ENCODE peak calls at places on chromosome 12, in eight cellular contexts. P, K, X, B, T, D, Z and O are unnamed samples.

GRCh38 chr12:47273191-47273626 is 193.4 kb upstream of the AMIGO2 start:
- DNase-seq in P (no peak), K (no peak), X (no peak), B (no peak), T (no peak), D (no peak), Z (no peak), O (no peak)

GRCh38 chr12:94134226-94134795 is 14.1 kb upstream of the PLXNC1 start:
- DNase-seq in P (peak), K (no peak), X (peak), B (no peak), T (peak), D (no peak), Z (no peak), O (peak)

GRCh38 chr12:946212-946611 is 3.3 kb downstream of the RAD52 start:
- DNase-seq in P (no peak), K (no peak), X (no peak), B (no peak), T (no peak), D (no peak), Z (no peak), O (no peak)

GRCh38 chr12:6281081-6281809 is 29.2 kb upstream of the PLEKHG6 start:
- DNase-seq in P (no peak), K (no peak), X (no peak), B (no peak), T (no peak), D (no peak), Z (peak), O (no peak)

GRCh38 chr12:31740618-31741017 is 11.8 kb upstream of the AMN1 start:
- DNase-seq in P (no peak), K (no peak), X (no peak), B (no peak), T (no peak), D (no peak), Z (no peak), O (no peak)

GRCh38 chr12:101552277-101552676 is 42.5 kb upstream of the MYBPC1 start:
- DNase-seq in P (peak), K (no peak), X (no peak), B (no peak), T (peak), D (no peak), Z (no peak), O (no peak)

GRCh38 chr12:49975370-49975761 is 2.6 kb downstream of the AQP6 start:
- DNase-seq in P (no peak), K (no peak), X (no peak), B (no peak), T (no peak), D (no peak), Z (peak), O (no peak)

GRCh38 chr12:113684053-113684907 is 212.6 kb upstream of the LHX5 start:
- DNase-seq in P (peak), K (no peak), X (no peak), B (no peak), T (no peak), D (no peak), Z (no peak), O (no peak)

GRCh38 chr12:115377781-115378180 is 693.8 kb upstream of the TBX3 start:
- DNase-seq in P (no peak), K (no peak), X (no peak), B (no peak), T (no peak), D (no peak), Z (no peak), O (no peak)

GRCh38 chr12:100141998-100142850 is 450 bp downstream of the BLTP3B start:
- DNase-seq in P (no peak), K (peak), X (peak), B (peak), T (no peak), D (peak), Z (peak), O (no peak)

GRCh38 chr12:27012239-27012981 is 1.8 kb downstream of the TM7SF3 start:
- DNase-seq in P (no peak), K (no peak), X (no peak), B (no peak), T (no peak), D (no peak), Z (no peak), O (no peak)

GRCh38 chr12:89880695-89881350 is 172.2 kb upstream of the ATP2B1 start:
- DNase-seq in P (no peak), K (peak), X (peak), B (peak), T (no peak), D (no peak), Z (no peak), O (peak)

GRCh38 chr12:79665488-79665887 is 25.3 kb downstream of the PAWR start:
- DNase-seq in P (no peak), K (no peak), X (no peak), B (no peak), T (no peak), D (no peak), Z (no peak), O (no peak)

GRCh38 chr12:111773801-111774551 is 7.2 kb downstream of the ALDH2 start:
- DNase-seq in P (peak), K (no peak), X (no peak), B (no peak), T (peak), D (peak), Z (peak), O (no peak)

GRCh38 chr12:104566244-104566993 is 109.7 kb downstream of the CHST11 start:
- DNase-seq in P (no peak), K (no peak), X (no peak), B (no peak), T (no peak), D (no peak), Z (no peak), O (no peak)

GRCh38 chr12:101792046-101792931 is 38.5 kb downstream of the GNPTAB start:
- DNase-seq in P (peak), K (no peak), X (no peak), B (no peak), T (no peak), D (no peak), Z (no peak), O (no peak)

GRCh38 chr12:116719661-116720060 is 18.2 kb downstream of the SPRING1 start:
- DNase-seq in P (no peak), K (no peak), X (no peak), B (no peak), T (no peak), D (no peak), Z (no peak), O (no peak)

GRCh38 chr12:115261249-115261648 is 577.3 kb upstream of the TBX3 start:
- DNase-seq in P (no peak), K (no peak), X (no peak), B (no peak), T (no peak), D (no peak), Z (no peak), O (no peak)

GRCh38 chr12:80861636-80862378 is 75.9 kb downstream of the LIN7A start:
- DNase-seq in P (peak), K (no peak), X (no peak), B (no peak), T (peak), D (no peak), Z (no peak), O (no peak)

GRCh38 chr12:127722651-127723050 is 544.3 kb upstream of the TMEM132C start:
- DNase-seq in P (no peak), K (no peak), X (no peak), B (no peak), T (no peak), D (no peak), Z (no peak), O (no peak)

GRCh38 chr12:131041216-131041967 is 87.7 kb downstream of the ADGRD1 start:
- DNase-seq in P (no peak), K (no peak), X (no peak), B (no peak), T (no peak), D (no peak), Z (peak), O (no peak)

GRCh38 chr12:106773286-106773685 is 1.2 kb upstream of the RIC8B start:
- DNase-seq in P (no peak), K (no peak), X (no peak), B (no peak), T (no peak), D (no peak), Z (no peak), O (no peak)

GRCh38 chr12:62332598-62332997 is 72.4 kb downstream of the USP15 start:
- DNase-seq in P (peak), K (no peak), X (no peak), B (no peak), T (peak), D (no peak), Z (no peak), O (no peak)

GRCh38 chr12:95492462-95492861 is 18.5 kb downstream of the METAP2 start:
- DNase-seq in P (no peak), K (no peak), X (no peak), B (no peak), T (no peak), D (no peak), Z (no peak), O (no peak)

GRCh38 chr12:4164591-4165558 is 108.7 kb upstream of the CCND2 start:
- DNase-seq in P (peak), K (peak), X (peak), B (peak), T (peak), D (no peak), Z (peak), O (peak)

GRCh38 chr12:47038270-47038748 is 41.1 kb upstream of the PCED1B start:
- DNase-seq in P (no peak), K (no peak), X (no peak), B (no peak), T (peak), D (no peak), Z (no peak), O (no peak)

GRCh38 chr12:95443458-95443857 is 30.5 kb upstream of the METAP2 start:
- DNase-seq in P (no peak), K (no peak), X (no peak), B (no peak), T (no peak), D (no peak), Z (no peak), O (no peak)

GRCh38 chr12:123621619-123622530 is 11.6 kb downstream of the EIF2B1 start:
- DNase-seq in P (no peak), K (no peak), X (no peak), B (no peak), T (no peak), D (no peak), Z (no peak), O (no peak)

GRCh38 chr12:67916266-67916970 is 72.8 kb upstream of the IFNG-AS1 start:
- DNase-seq in P (peak), K (no peak), X (no peak), B (no peak), T (no peak), D (no peak), Z (no peak), O (no peak)

GRCh38 chr12:9049520-9050133 is 60.3 kb downstream of the KLRG1 start:
- DNase-seq in P (peak), K (no peak), X (peak), B (no peak), T (peak), D (no peak), Z (no peak), O (peak)

GRCh38 chr12:93616584-93617101 is 44.2 kb downstream of the SOCS2 start:
- DNase-seq in P (no peak), K (no peak), X (no peak), B (no peak), T (peak), D (no peak), Z (no peak), O (no peak)

GRCh38 chr12:3988519-3989217 is 115.5 kb upstream of the PARP11 start:
- DNase-seq in P (no peak), K (peak), X (peak), B (peak), T (no peak), D (no peak), Z (no peak), O (no peak)

GRCh38 chr12:11713202-11713601 is 63.7 kb downstream of the ETV6 start:
- DNase-seq in P (no peak), K (no peak), X (no peak), B (no peak), T (no peak), D (no peak), Z (no peak), O (no peak)